ENCODE peak calls at places on chromosome 4, in ten cellular contexts. One of them, this sample, is unnamed.

GRCh38 chr4:44086753-44087152 is 361.9 kb downstream of the KCTD8 start:
- DNase-seq in sigmoid colon: no peak
- DNase-seq in iris pigment epithelial cell: no peak
- DNase-seq in putamen: no peak
- DNase-seq in trophoblast cell: no peak
- DNase-seq in amniotic stem cell: no peak
- DNase-seq in NCI-H748 treated with DMSO at 0.1 percent for 48 hours: no peak
- DNase-seq in KBM-7: no peak
- DNase-seq in BJ: no peak
- DNase-seq in foreskin melanocyte: no peak
- DNase-seq in this sample: no peak

GRCh38 chr4:114472269-114473032 is 126.2 kb upstream of the UGT8 start:
- DNase-seq in foreskin melanocyte: no peak
- DNase-seq in amniotic stem cell: no peak
- DNase-seq in BJ: no peak
- DNase-seq in putamen: no peak
- DNase-seq in sigmoid colon: no peak
- DNase-seq in iris pigment epithelial cell: no peak
- DNase-seq in NCI-H748 treated with DMSO at 0.1 percent for 48 hours: no peak
- DNase-seq in KBM-7: no peak
- DNase-seq in trophoblast cell: no peak
- DNase-seq in this sample: no peak

GRCh38 chr4:4496604-4497372 is 45.1 kb downstream of the STX18 start:
- DNase-seq in foreskin melanocyte: no peak
- DNase-seq in sigmoid colon: no peak
- DNase-seq in amniotic stem cell: no peak
- DNase-seq in iris pigment epithelial cell: no peak
- DNase-seq in trophoblast cell: no peak
- DNase-seq in putamen: no peak
- DNase-seq in BJ: no peak
- DNase-seq in NCI-H748 treated with DMSO at 0.1 percent for 48 hours: no peak
- DNase-seq in KBM-7: no peak
- DNase-seq in this sample: no peak

GRCh38 chr4:150421612-150422011 is 160.3 kb upstream of the MAB21L2 start:
- DNase-seq in KBM-7: no peak
- DNase-seq in amniotic stem cell: no peak
- DNase-seq in putamen: no peak
- DNase-seq in iris pigment epithelial cell: no peak
- DNase-seq in foreskin melanocyte: no peak
- DNase-seq in trophoblast cell: no peak
- DNase-seq in NCI-H748 treated with DMSO at 0.1 percent for 48 hours: no peak
- DNase-seq in sigmoid colon: no peak
- DNase-seq in BJ: no peak
- DNase-seq in this sample: peak

GRCh38 chr4:17846256-17846655 is 35.5 kb downstream of the NCAPG start:
- DNase-seq in KBM-7: no peak
- DNase-seq in iris pigment epithelial cell: peak
- DNase-seq in sigmoid colon: no peak
- DNase-seq in putamen: no peak
- DNase-seq in BJ: no peak
- DNase-seq in NCI-H748 treated with DMSO at 0.1 percent for 48 hours: no peak
- DNase-seq in foreskin melanocyte: no peak
- DNase-seq in amniotic stem cell: peak
- DNase-seq in trophoblast cell: peak
- DNase-seq in this sample: no peak

GRCh38 chr4:178293601-178294000 is 851.4 kb upstream of the AGA start:
- DNase-seq in trophoblast cell: no peak
- DNase-seq in putamen: no peak
- DNase-seq in iris pigment epithelial cell: no peak
- DNase-seq in foreskin melanocyte: no peak
- DNase-seq in sigmoid colon: no peak
- DNase-seq in BJ: no peak
- DNase-seq in amniotic stem cell: no peak
- DNase-seq in KBM-7: no peak
- DNase-seq in NCI-H748 treated with DMSO at 0.1 percent for 48 hours: no peak
- DNase-seq in this sample: no peak

GRCh38 chr4:120939693-120940092 is 17.2 kb upstream of the PRDM5 start:
- DNase-seq in foreskin melanocyte: peak
- DNase-seq in KBM-7: no peak
- DNase-seq in BJ: no peak
- DNase-seq in putamen: no peak
- DNase-seq in iris pigment epithelial cell: no peak
- DNase-seq in amniotic stem cell: no peak
- DNase-seq in sigmoid colon: no peak
- DNase-seq in NCI-H748 treated with DMSO at 0.1 percent for 48 hours: no peak
- DNase-seq in trophoblast cell: no peak
- DNase-seq in this sample: no peak

GRCh38 chr4:27685947-27686346 is 825.3 kb downstream of the STIM2 start:
- DNase-seq in BJ: no peak
- DNase-seq in foreskin melanocyte: no peak
- DNase-seq in trophoblast cell: no peak
- DNase-seq in sigmoid colon: no peak
- DNase-seq in KBM-7: no peak
- DNase-seq in putamen: no peak
- DNase-seq in NCI-H748 treated with DMSO at 0.1 percent for 48 hours: no peak
- DNase-seq in iris pigment epithelial cell: no peak
- DNase-seq in amniotic stem cell: no peak
- DNase-seq in this sample: no peak

GRCh38 chr4:151407466-151408379 is 1.3 kb upstream of the FHIP1A start:
- DNase-seq in amniotic stem cell: no peak
- DNase-seq in sigmoid colon: no peak
- DNase-seq in NCI-H748 treated with DMSO at 0.1 percent for 48 hours: no peak
- DNase-seq in KBM-7: peak
- DNase-seq in BJ: no peak
- DNase-seq in iris pigment epithelial cell: no peak
- DNase-seq in putamen: no peak
- DNase-seq in trophoblast cell: peak
- DNase-seq in foreskin melanocyte: no peak
- DNase-seq in this sample: peak

GRCh38 chr4:174318829-174319764 is 35.4 kb downstream of the CEP44 start:
- DNase-seq in KBM-7: peak
- DNase-seq in putamen: peak
- DNase-seq in trophoblast cell: peak
- DNase-seq in iris pigment epithelial cell: peak
- DNase-seq in sigmoid colon: no peak
- DNase-seq in NCI-H748 treated with DMSO at 0.1 percent for 48 hours: peak
- DNase-seq in BJ: no peak
- DNase-seq in amniotic stem cell: no peak
- DNase-seq in foreskin melanocyte: peak
- DNase-seq in this sample: no peak

GRCh38 chr4:83112678-83113428 is 1.7 kb downstream of the PLAC8 start:
- DNase-seq in sigmoid colon: no peak
- DNase-seq in putamen: no peak
- DNase-seq in trophoblast cell: peak
- DNase-seq in iris pigment epithelial cell: peak
- DNase-seq in NCI-H748 treated with DMSO at 0.1 percent for 48 hours: no peak
- DNase-seq in foreskin melanocyte: no peak
- DNase-seq in BJ: peak
- DNase-seq in amniotic stem cell: no peak
- DNase-seq in KBM-7: peak
- DNase-seq in this sample: no peak

GRCh38 chr4:1792158-1792831 is 798 bp upstream of the FGFR3 start:
- DNase-seq in putamen: no peak
- DNase-seq in iris pigment epithelial cell: no peak
- DNase-seq in KBM-7: no peak
- DNase-seq in trophoblast cell: no peak
- DNase-seq in NCI-H748 treated with DMSO at 0.1 percent for 48 hours: no peak
- DNase-seq in amniotic stem cell: no peak
- DNase-seq in foreskin melanocyte: no peak
- DNase-seq in sigmoid colon: no peak
- DNase-seq in BJ: no peak
- DNase-seq in this sample: no peak

GRCh38 chr4:20318899-20319291 is 67.2 kb downstream of the SLIT2 start:
- DNase-seq in amniotic stem cell: no peak
- DNase-seq in iris pigment epithelial cell: peak
- DNase-seq in putamen: no peak
- DNase-seq in trophoblast cell: no peak
- DNase-seq in KBM-7: no peak
- DNase-seq in sigmoid colon: no peak
- DNase-seq in foreskin melanocyte: no peak
- DNase-seq in BJ: no peak
- DNase-seq in NCI-H748 treated with DMSO at 0.1 percent for 48 hours: no peak
- DNase-seq in this sample: no peak

GRCh38 chr4:75327804-75328512 is 186.2 kb downstream of the RCHY1 start:
- DNase-seq in NCI-H748 treated with DMSO at 0.1 percent for 48 hours: no peak
- DNase-seq in iris pigment epithelial cell: no peak
- DNase-seq in KBM-7: no peak
- DNase-seq in foreskin melanocyte: no peak
- DNase-seq in trophoblast cell: no peak
- DNase-seq in sigmoid colon: no peak
- DNase-seq in amniotic stem cell: no peak
- DNase-seq in BJ: no peak
- DNase-seq in putamen: no peak
- DNase-seq in this sample: no peak

GRCh38 chr4:73869130-73870055 is at the start of gene CXCL1:
- DNase-seq in KBM-7: no peak
- DNase-seq in sigmoid colon: peak
- DNase-seq in putamen: no peak
- DNase-seq in amniotic stem cell: no peak
- DNase-seq in trophoblast cell: peak
- DNase-seq in foreskin melanocyte: peak
- DNase-seq in iris pigment epithelial cell: peak
- DNase-seq in BJ: no peak
- DNase-seq in NCI-H748 treated with DMSO at 0.1 percent for 48 hours: no peak
- DNase-seq in this sample: peak

GRCh38 chr4:153466637-153467153 is 535 bp downstream of the TMEM131L start:
- DNase-seq in iris pigment epithelial cell: no peak
- DNase-seq in trophoblast cell: no peak
- DNase-seq in KBM-7: no peak
- DNase-seq in NCI-H748 treated with DMSO at 0.1 percent for 48 hours: no peak
- DNase-seq in putamen: no peak
- DNase-seq in sigmoid colon: no peak
- DNase-seq in BJ: no peak
- DNase-seq in amniotic stem cell: no peak
- DNase-seq in foreskin melanocyte: no peak
- DNase-seq in this sample: peak

GRCh38 chr4:128574706-128575105 is 234.8 kb upstream of the JADE1 start:
- DNase-seq in foreskin melanocyte: peak
- DNase-seq in KBM-7: peak
- DNase-seq in putamen: peak
- DNase-seq in trophoblast cell: peak
- DNase-seq in iris pigment epithelial cell: peak
- DNase-seq in sigmoid colon: peak
- DNase-seq in amniotic stem cell: no peak
- DNase-seq in NCI-H748 treated with DMSO at 0.1 percent for 48 hours: peak
- DNase-seq in BJ: no peak
- DNase-seq in this sample: peak

GRCh38 chr4:24024157-24024556 is 134.3 kb upstream of the PPARGC1A start:
- DNase-seq in BJ: no peak
- DNase-seq in iris pigment epithelial cell: peak
- DNase-seq in amniotic stem cell: no peak
- DNase-seq in trophoblast cell: peak
- DNase-seq in NCI-H748 treated with DMSO at 0.1 percent for 48 hours: no peak
- DNase-seq in putamen: no peak
- DNase-seq in foreskin melanocyte: no peak
- DNase-seq in sigmoid colon: no peak
- DNase-seq in KBM-7: no peak
- DNase-seq in this sample: no peak

GRCh38 chr4:1660948-1661677 is 23.0 kb downstream of the FAM53A start:
- DNase-seq in trophoblast cell: no peak
- DNase-seq in putamen: no peak
- DNase-seq in iris pigment epithelial cell: no peak
- DNase-seq in NCI-H748 treated with DMSO at 0.1 percent for 48 hours: no peak
- DNase-seq in KBM-7: no peak
- DNase-seq in sigmoid colon: no peak
- DNase-seq in BJ: no peak
- DNase-seq in amniotic stem cell: no peak
- DNase-seq in foreskin melanocyte: no peak
- DNase-seq in this sample: no peak

GRCh38 chr4:55866973-55867574 is 13.6 kb downstream of the EXOC1 start:
- DNase-seq in foreskin melanocyte: peak
- DNase-seq in sigmoid colon: no peak
- DNase-seq in iris pigment epithelial cell: peak
- DNase-seq in BJ: no peak
- DNase-seq in putamen: peak
- DNase-seq in NCI-H748 treated with DMSO at 0.1 percent for 48 hours: peak
- DNase-seq in trophoblast cell: peak
- DNase-seq in KBM-7: peak
- DNase-seq in amniotic stem cell: peak
- DNase-seq in this sample: no peak

GRCh38 chr4:149493492-149493891 is 322.2 kb downstream of the IQCM start:
- DNase-seq in iris pigment epithelial cell: peak
- DNase-seq in foreskin melanocyte: no peak
- DNase-seq in KBM-7: no peak
- DNase-seq in NCI-H748 treated with DMSO at 0.1 percent for 48 hours: no peak
- DNase-seq in BJ: no peak
- DNase-seq in sigmoid colon: no peak
- DNase-seq in amniotic stem cell: no peak
- DNase-seq in trophoblast cell: no peak
- DNase-seq in putamen: no peak
- DNase-seq in this sample: no peak

GRCh38 chr4:7204656-7205387 is 12.5 kb downstream of the SORCS2 start:
- DNase-seq in iris pigment epithelial cell: no peak
- DNase-seq in amniotic stem cell: no peak
- DNase-seq in trophoblast cell: no peak
- DNase-seq in putamen: no peak
- DNase-seq in sigmoid colon: no peak
- DNase-seq in NCI-H748 treated with DMSO at 0.1 percent for 48 hours: no peak
- DNase-seq in BJ: no peak
- DNase-seq in KBM-7: no peak
- DNase-seq in foreskin melanocyte: no peak
- DNase-seq in this sample: no peak

GRCh38 chr4:61200195-61200990 is at the start of gene ADGRL3:
- DNase-seq in foreskin melanocyte: no peak
- DNase-seq in amniotic stem cell: no peak
- DNase-seq in putamen: peak
- DNase-seq in iris pigment epithelial cell: peak
- DNase-seq in KBM-7: peak
- DNase-seq in BJ: no peak
- DNase-seq in NCI-H748 treated with DMSO at 0.1 percent for 48 hours: peak
- DNase-seq in sigmoid colon: peak
- DNase-seq in trophoblast cell: peak
- DNase-seq in this sample: peak

GRCh38 chr4:146643812-146644401 is 5.2 kb downstream of the POU4F2 start:
- DNase-seq in iris pigment epithelial cell: no peak
- DNase-seq in NCI-H748 treated with DMSO at 0.1 percent for 48 hours: no peak
- DNase-seq in BJ: no peak
- DNase-seq in foreskin melanocyte: no peak
- DNase-seq in sigmoid colon: no peak
- DNase-seq in putamen: no peak
- DNase-seq in KBM-7: peak
- DNase-seq in trophoblast cell: peak
- DNase-seq in amniotic stem cell: no peak
- DNase-seq in this sample: no peak

GRCh38 chr4:186516287-186516686 is 39.1 kb downstream of the MTNR1A start:
- DNase-seq in trophoblast cell: no peak
- DNase-seq in foreskin melanocyte: no peak
- DNase-seq in sigmoid colon: no peak
- DNase-seq in iris pigment epithelial cell: no peak
- DNase-seq in NCI-H748 treated with DMSO at 0.1 percent for 48 hours: no peak
- DNase-seq in BJ: no peak
- DNase-seq in KBM-7: no peak
- DNase-seq in amniotic stem cell: no peak
- DNase-seq in putamen: no peak
- DNase-seq in this sample: no peak

GRCh38 chr4:138055890-138056289 is 186.3 kb downstream of the SLC7A11 start:
- DNase-seq in NCI-H748 treated with DMSO at 0.1 percent for 48 hours: no peak
- DNase-seq in iris pigment epithelial cell: peak
- DNase-seq in BJ: peak
- DNase-seq in trophoblast cell: peak
- DNase-seq in amniotic stem cell: no peak
- DNase-seq in sigmoid colon: no peak
- DNase-seq in putamen: no peak
- DNase-seq in KBM-7: no peak
- DNase-seq in foreskin melanocyte: no peak
- DNase-seq in this sample: no peak

GRCh38 chr4:34261799-34262314 is 1982.5 kb downstream of the ARAP2 start:
- DNase-seq in amniotic stem cell: no peak
- DNase-seq in putamen: no peak
- DNase-seq in BJ: no peak
- DNase-seq in foreskin melanocyte: no peak
- DNase-seq in KBM-7: no peak
- DNase-seq in trophoblast cell: no peak
- DNase-seq in iris pigment epithelial cell: no peak
- DNase-seq in sigmoid colon: no peak
- DNase-seq in NCI-H748 treated with DMSO at 0.1 percent for 48 hours: no peak
- DNase-seq in this sample: no peak

GRCh38 chr4:41784191-41784979 is 35.9 kb upstream of the PHOX2B start:
- DNase-seq in KBM-7: no peak
- DNase-seq in amniotic stem cell: no peak
- DNase-seq in sigmoid colon: no peak
- DNase-seq in iris pigment epithelial cell: no peak
- DNase-seq in BJ: no peak
- DNase-seq in foreskin melanocyte: peak
- DNase-seq in NCI-H748 treated with DMSO at 0.1 percent for 48 hours: no peak
- DNase-seq in trophoblast cell: no peak
- DNase-seq in putamen: no peak
- DNase-seq in this sample: no peak

This sample was measured in spleen.